ENCODE peak calls at places on chromosome 7, in six cellular contexts. O is NCI-H1105, K is iris pigment epithelial cell, Q is heart left ventricle, E is kidney epithelial cell, J is head of caudate nucleus. V is an unnamed sample.

GRCh38 chr7:22138886-22139285 is 193.2 kb upstream of the CDCA7L start:
- DNase-seq in O (no peak), E (no peak), K (no peak), Q (no peak), J (no peak), V (no peak)

GRCh38 chr7:12731775-12732174 is 44.3 kb downstream of the ARL4A start:
- DNase-seq in E (no peak), Q (no peak), J (no peak), K (no peak), O (no peak), V (no peak)

GRCh38 chr7:37205451-37205850 is 243.2 kb downstream of the ELMO1 start:
- DNase-seq in E (no peak), O (no peak), J (no peak), K (no peak), Q (no peak), V (no peak)

GRCh38 chr7:116706668-116707126 is 34.7 kb downstream of the MET start:
- DNase-seq in E (peak), J (no peak), O (peak), Q (no peak), K (peak), V (peak)

GRCh38 chr7:64574481-64575159 is 11.7 kb upstream of the ZNF680 start:
- DNase-seq in O (peak), J (peak), E (peak), K (peak), Q (peak), V (peak)

GRCh38 chr7:12851142-12851541 is 163.7 kb downstream of the ARL4A start:
- DNase-seq in J (no peak), K (no peak), Q (no peak), O (no peak), E (no peak), V (peak)

GRCh38 chr7:44814956-44815355 is 18.5 kb downstream of the PPIA start:
- DNase-seq in O (no peak), E (no peak), Q (no peak), K (no peak), J (no peak), V (no peak)

GRCh38 chr7:31735991-31736982 is 49.3 kb downstream of the PPP1R17 start:
- DNase-seq in Q (no peak), O (peak), K (peak), E (no peak), J (peak), V (peak)

GRCh38 chr7:3821473-3821872 is 520.4 kb downstream of the SDK1 start:
- DNase-seq in J (no peak), K (no peak), E (no peak), Q (no peak), O (no peak), V (no peak)

GRCh38 chr7:102991540-102992214 is 78.9 kb downstream of the LRRC17 start:
- DNase-seq in E (peak), K (peak), J (peak), Q (no peak), O (peak), V (peak)

GRCh38 chr7:2523461-2523905 is 3.9 kb downstream of the LFNG start:
- DNase-seq in Q (no peak), K (no peak), E (no peak), J (no peak), O (peak), V (peak)

GRCh38 chr7:16356241-16356958 is 64.9 kb downstream of the CRPPA start:
- DNase-seq in O (no peak), J (no peak), E (no peak), Q (no peak), K (peak), V (no peak)

GRCh38 chr7:102152672-102153585 is 133.7 kb upstream of the SH2B2 start:
- DNase-seq in E (peak), Q (no peak), O (no peak), K (peak), J (no peak), V (peak)